ENCODE peak calls at places on chromosomes 12 and 14, in five cellular contexts. T is CD8-positive, alpha-beta T cell; Y is Calu3; Z is psoas muscle; X is RWPE1. H is an unnamed sample.

GRCh38 chr12:27331299-27331926 is 1.2 kb upstream of the BMAL2 start:
- DNase-seq in T (no peak), Y (peak; percentile 67), Z (no peak), X (peak; percentile 86), H (no peak)

GRCh38 chr14:56487761-56488160 is 91.8 kb upstream of the TMEM260 start:
- DNase-seq in T (no peak), Y (no peak), Z (no peak), X (peak; percentile 13), H (no peak)

GRCh38 chr14:53226553-53226952 is 73.4 kb upstream of the DDHD1 start:
- DNase-seq in T (no peak), Y (no peak), Z (peak; percentile 78), X (no peak), H (no peak)

GRCh38 chr14:85921241-85921640 is 391.3 kb downstream of the FLRT2 start:
- DNase-seq in T (no peak), Y (no peak), Z (no peak), X (no peak), H (no peak)

GRCh38 chr12:39272934-39273770 is 169.8 kb downstream of the KIF21A start:
- DNase-seq in T (no peak), Y (peak; percentile 52), Z (no peak), X (peak; percentile 18), H (peak; percentile 44)

GRCh38 chr14:53247596-53248370 is 94.7 kb upstream of the DDHD1 start:
- DNase-seq in T (no peak), Y (no peak), Z (no peak), X (no peak), H (no peak)

GRCh38 chr14:96938946-96939345 is 141.8 kb downstream of the VRK1 start:
- DNase-seq in T (no peak), Y (no peak), Z (no peak), X (no peak), H (peak; percentile 12)

GRCh38 chr12:124928095-124928911 is 13.9 kb upstream of the UBC start:
- DNase-seq in T (no peak), Y (peak; percentile 95), Z (peak; percentile 92), X (peak; percentile 92), H (no peak)

GRCh38 chr12:24909667-24910066 is 39.2 kb downstream of the BCAT1 start:
- DNase-seq in T (no peak), Y (no peak), Z (no peak), X (no peak), H (no peak)

GRCh38 chr12:57744194-57744776 is 554 bp upstream of the TSPAN31 start:
- DNase-seq in T (peak; percentile 50), Y (peak; percentile 76), Z (peak; percentile 87), X (peak; percentile 88), H (peak; percentile 72)

DNA sequence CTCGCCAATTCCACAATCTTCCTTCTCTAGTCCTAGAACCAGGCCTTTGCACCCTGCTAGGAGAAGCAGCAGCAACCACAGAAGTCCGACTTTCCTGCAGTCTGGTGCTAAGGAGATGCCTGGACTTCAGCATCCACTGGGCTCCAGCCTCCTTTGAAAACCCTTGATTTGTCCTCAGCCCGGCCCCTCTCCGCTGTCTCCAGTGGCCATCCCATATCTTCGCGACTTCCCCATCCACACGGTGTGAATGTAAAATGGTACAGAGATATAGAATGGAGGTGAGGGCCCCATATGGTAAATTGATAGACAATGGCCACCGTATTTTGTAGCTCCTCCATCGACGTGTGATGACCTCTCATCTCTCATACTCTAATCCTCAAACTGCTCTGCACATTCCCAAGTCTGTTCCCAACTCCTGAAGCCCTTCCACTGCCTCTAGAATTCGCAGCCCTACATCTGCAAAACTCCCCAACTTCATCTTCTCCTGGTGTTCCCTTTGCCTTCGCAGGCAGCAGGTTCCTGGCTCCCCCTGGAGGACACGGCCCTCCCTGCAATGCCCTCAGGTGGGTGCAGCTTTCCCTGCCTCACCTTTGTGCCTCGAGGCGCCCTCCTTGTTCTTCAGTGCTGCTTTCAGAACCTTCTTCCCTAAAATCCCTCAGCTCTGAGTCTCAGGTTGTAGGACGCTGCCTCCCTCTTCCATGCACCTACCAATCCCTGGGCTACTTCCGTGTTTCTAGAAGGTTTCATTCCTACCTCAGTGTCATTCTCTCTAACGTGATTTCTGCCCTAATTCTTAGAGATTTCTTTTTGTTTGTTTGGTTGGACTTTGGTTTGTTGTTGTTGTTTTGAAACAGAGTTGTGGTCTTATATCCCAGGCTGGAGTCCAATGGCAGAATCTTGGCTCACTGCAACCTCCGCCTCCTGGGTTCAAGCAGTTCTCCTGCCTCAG is 36.7 kb downstream of the TMBIM6 start:
- DNase-seq in T (peak; percentile 68), Y (peak; percentile 84), Z (no peak), X (peak; percentile 72), H (peak; percentile 75)
- TF ChIP-seq CTCF in T (peak; percentile 94), Y (peak; percentile 74), Z (peak; percentile 73), X (peak; percentile 75), H (peak; percentile 78)

GRCh38 chr14:105019861-105020814 is 745 bp downstream of the CDCA4 start:
- DNase-seq in T (peak; percentile 42), Y (peak; percentile 46), Z (no peak), X (no peak), H (peak; percentile 70)

GRCh38 chr14:105022276-105022670 is 1.4 kb upstream of the CDCA4 start:
- DNase-seq in T (no peak), Y (no peak), Z (no peak), X (no peak), H (no peak)

GRCh38 chr14:105023144-105023543 is 2.3 kb upstream of the CDCA4 start:
- DNase-seq in T (no peak), Y (no peak), Z (no peak), X (no peak), H (no peak)

GRCh38 chr14:105020815-105021655 is at the start of gene CDCA4:
- DNase-seq in T (peak; percentile 98), Y (peak; percentile 98), Z (peak; percentile 98), X (peak; percentile 97), H (peak; percentile 99)

GRCh38 chr14:105021656-105022275 is 883 bp upstream of the CDCA4 start:
- DNase-seq in T (peak; percentile 11), Y (peak; percentile 79), Z (no peak), X (no peak), H (peak; percentile 53)
- TF ChIP-seq CTCF in T (no peak), Y (no peak), Z (no peak), X (no peak), H (no peak)

DNA sequence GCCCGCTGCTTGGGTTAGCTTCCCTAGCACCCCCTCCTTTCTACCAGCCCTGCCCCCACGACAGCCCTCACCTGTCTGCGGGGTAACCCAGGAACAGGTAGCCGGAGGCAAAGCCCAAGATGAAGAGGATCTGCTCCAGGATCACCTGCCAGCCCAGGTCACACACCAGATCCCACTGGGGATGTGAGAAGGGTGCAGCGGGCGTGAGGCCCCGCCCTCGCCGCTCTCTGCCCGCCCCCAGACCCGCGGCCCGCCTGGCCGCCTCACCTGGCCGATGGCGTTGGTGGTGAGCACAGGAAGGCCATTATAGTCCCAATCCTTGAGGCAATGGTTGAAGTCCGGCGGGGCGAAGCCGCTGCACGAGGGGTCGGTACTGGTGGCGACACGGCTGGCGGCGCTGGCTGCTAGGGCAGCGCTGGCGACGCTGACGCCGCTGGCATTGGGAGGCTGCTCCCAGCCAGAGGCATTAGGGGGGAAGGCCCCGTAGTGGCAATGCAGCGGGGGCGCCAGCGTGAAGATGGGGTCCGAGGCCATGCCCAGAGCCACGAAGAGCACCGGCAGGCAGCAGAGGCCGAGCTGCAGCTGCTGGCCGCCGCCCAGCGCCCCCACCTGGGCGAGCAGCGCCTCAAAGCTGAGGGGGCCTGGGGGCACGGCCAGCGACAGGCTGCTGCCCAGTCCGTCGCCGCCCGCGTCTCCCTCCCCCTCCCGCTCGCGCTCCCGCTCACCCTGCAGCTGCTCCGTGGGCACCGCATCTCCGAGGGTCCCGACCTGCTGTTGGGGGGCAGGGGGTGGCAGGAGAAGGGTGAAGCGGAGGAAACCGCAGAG is 794 bp downstream of the SLC22A17 start:
- DNase-seq in T (no peak), Y (no peak), Z (no peak), X (no peak), H (peak; percentile 56)
- TF ChIP-seq CTCF in T (no peak), Y (no peak), Z (no peak), X (peak; percentile 17), H (peak; percentile 6)

DNA sequence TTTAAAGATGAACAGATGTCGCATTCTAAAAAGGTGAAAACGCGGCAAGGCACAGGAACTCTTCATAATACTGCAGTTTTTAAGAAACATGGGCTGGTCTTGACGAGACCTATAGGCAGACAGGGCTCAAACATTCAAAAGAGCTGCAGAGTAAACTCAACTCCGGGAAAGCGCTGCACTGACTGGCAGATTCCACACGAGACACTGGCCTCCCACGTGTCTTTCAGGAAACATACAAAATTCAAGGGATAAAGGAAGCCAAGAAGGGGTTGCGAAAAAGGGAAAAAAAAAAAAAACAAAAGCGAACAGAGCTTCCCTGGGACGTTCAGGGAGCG is 614 bp upstream of the ARF6 start:
- DNase-seq in T (no peak), Y (no peak), Z (no peak), X (no peak), H (no peak)
- TF ChIP-seq CTCF in T (no peak), Y (no peak), Z (no peak), X (no peak), H (no peak)

DNA sequence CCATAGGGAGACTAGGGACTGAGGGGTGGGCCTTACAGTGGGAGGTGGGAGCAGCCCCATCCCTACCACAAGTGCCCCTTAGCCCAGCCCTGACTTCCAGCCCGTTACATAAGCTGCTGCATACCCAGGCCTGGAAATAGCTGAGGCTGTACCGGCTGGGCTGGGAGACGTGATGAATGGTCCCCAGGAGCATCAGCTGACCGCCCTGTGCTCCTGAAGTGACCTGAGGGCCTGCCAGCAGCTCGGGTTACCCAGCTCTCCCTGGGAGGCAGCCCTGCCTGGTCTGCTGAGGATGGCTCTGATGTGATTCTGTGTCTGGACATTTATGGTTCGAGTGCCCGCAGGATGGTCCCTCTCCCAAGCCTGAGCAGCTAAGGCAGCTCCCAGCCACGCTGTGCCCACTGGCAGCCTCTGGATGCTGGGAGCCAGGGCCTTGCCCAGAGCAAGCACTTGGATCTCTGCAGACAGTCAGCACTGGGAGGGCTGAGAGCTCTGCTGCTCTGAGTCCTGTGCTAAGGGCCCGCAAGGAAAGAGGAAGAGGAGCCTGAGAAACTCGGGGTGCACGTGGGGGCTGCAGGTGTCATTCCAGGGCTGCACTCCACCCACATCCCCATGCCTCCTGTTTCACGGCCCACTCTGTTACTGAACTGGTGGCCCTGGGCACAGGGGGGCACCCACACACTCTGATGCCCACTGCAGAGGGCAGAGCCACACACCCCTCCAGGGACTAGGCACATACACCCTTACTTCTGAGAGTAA is 20.5 kb downstream of the TAMALIN start:
- DNase-seq in T (no peak), Y (no peak), Z (peak; percentile 92), X (no peak), H (peak; percentile 80)
- TF ChIP-seq CTCF in T (no peak), Y (no peak), Z (no peak), X (no peak), H (no peak)

GRCh38 chr12:122500685-122501488 is at the start of gene ZCCHC8:
- DNase-seq in T (peak; percentile 93), Y (peak; percentile 98), Z (peak; percentile 98), X (peak; percentile 95), H (peak; percentile 94)
- TF ChIP-seq CTCF in T (no peak), Y (no peak), Z (no peak), X (no peak), H (no peak)

GRCh38 chr12:75698052-75698451 is 186.6 kb upstream of the KRR1 start:
- DNase-seq in T (no peak), Y (no peak), Z (no peak), X (no peak), H (no peak)
- TF ChIP-seq CTCF in T (no peak), Y (no peak), Z (no peak), X (no peak), H (no peak)

DNA sequence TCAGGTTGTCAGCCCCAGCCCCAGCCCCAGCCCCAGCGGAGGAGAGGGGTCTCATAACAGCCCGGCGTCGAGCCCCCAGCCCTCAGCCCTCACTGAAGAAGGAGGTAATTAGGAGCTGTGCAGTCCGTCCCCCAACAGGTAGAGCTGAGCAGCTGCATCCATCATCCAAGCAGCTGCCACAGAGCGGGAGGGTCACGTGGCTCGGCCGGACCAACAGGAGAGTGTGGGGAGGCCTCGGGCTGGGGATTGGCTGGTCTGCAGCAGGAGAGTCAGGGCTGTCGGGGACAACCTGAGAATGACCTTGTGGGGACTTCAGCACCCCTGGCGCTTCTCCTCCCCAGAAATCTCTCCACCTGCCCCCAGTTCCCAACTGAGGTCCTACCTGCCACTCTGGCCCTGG is 29.6 kb downstream of the SMUG1 start:
- DNase-seq in T (no peak), Y (no peak), Z (no peak), X (peak; percentile 21), H (peak; percentile 68)
- TF ChIP-seq CTCF in T (no peak), Y (no peak), Z (no peak), X (no peak), H (no peak)

H was measured in nephron progenitor cell.